ENCODE peak calls at places on chromosomes 7 and 10, in six cellular contexts. G is CD8-positive, alpha-beta T cell; I is GM12878; F is tibial nerve; S is GM12865; L is transverse colon. E is an unnamed sample.

GRCh38 chr10:7666253-7667023 is at the start of gene ITIH5:
- DNase-seq in G (no peak), I (no peak), F (no peak), S (no peak), L (no peak), E (peak; percentile 16)

GRCh38 chr7:73659983-73660382 is 7.6 kb upstream of the VPS37D start:
- DNase-seq in G (no peak), I (no peak), F (no peak), S (no peak), L (no peak), E (no peak)

GRCh38 chr10:126022841-126023240 is 126.5 kb downstream of the FANK1 start:
- DNase-seq in G (no peak), I (no peak), F (no peak), S (no peak), L (no peak), E (no peak)

GRCh38 chr7:112770051-112770450 is 20.1 kb downstream of the TMEM168 start:
- DNase-seq in G (no peak), I (no peak), F (no peak), S (no peak), L (no peak), E (no peak)

GRCh38 chr10:99659868-99660366 is 608 bp downstream of the ENTPD7 start:
- DNase-seq in G (no peak), I (no peak), F (no peak), S (no peak), L (peak; percentile 11), E (no peak)

GRCh38 chr7:68432585-68432984 is 1165.7 kb upstream of the AUTS2 start:
- DNase-seq in G (no peak), I (no peak), F (no peak), S (no peak), L (no peak), E (no peak)

GRCh38 chr10:106941297-106942034 is 223.0 kb downstream of the SORCS1 start:
- DNase-seq in G (no peak), I (no peak), F (no peak), S (no peak), L (no peak), E (no peak)

GRCh38 chr7:26180792-26181198 is 19.8 kb downstream of the HNRNPA2B1 start:
- DNase-seq in G (no peak), I (no peak), F (no peak), S (no peak), L (no peak), E (no peak)

GRCh38 chr10:60944159-60944909 is at the start of gene RHOBTB1:
- DNase-seq in G (no peak), I (no peak), F (peak; percentile 36), S (peak; percentile 20), L (peak; percentile 79), E (peak; percentile 75)

GRCh38 chr7:76375251-76375650 is 16.5 kb upstream of the YWHAG start:
- DNase-seq in G (no peak), I (no peak), F (no peak), S (no peak), L (no peak), E (no peak)

GRCh38 chr7:107078517-107078966 is 34.0 kb downstream of the PRKAR2B start:
- DNase-seq in G (no peak), I (no peak), F (no peak), S (no peak), L (no peak), E (peak; percentile 52)

GRCh38 chr7:128922496-128923410 is 12.2 kb upstream of the KCP start:
- DNase-seq in G (no peak), I (no peak), F (no peak), S (no peak), L (peak; percentile 5), E (no peak)

GRCh38 chr7:100895956-100896742 is 461 bp upstream of the ACHE start:
- DNase-seq in G (no peak), I (no peak), F (no peak), S (no peak), L (peak; percentile 78), E (peak; percentile 28)

GRCh38 chr10:81018898-81019890 is 481.5 kb downstream of the SH2D4B start:
- DNase-seq in G (no peak), I (no peak), F (no peak), S (peak; percentile 73), L (no peak), E (peak; percentile 3)

GRCh38 chr7:99123571-99124033 is 20.3 kb downstream of the SMURF1 start:
- DNase-seq in G (no peak), I (no peak), F (no peak), S (no peak), L (no peak), E (no peak)

GRCh38 chr7:99120503-99120902 is 23.4 kb downstream of the SMURF1 start:
- DNase-seq in G (no peak), I (no peak), F (no peak), S (no peak), L (no peak), E (no peak)

GRCh38 chr7:99122762-99123161 is 21.1 kb downstream of the SMURF1 start:
- DNase-seq in G (no peak), I (no peak), F (no peak), S (no peak), L (no peak), E (no peak)

GRCh38 chr7:99121496-99122021 is 22.3 kb downstream of the SMURF1 start:
- DNase-seq in G (no peak), I (no peak), F (no peak), S (no peak), L (no peak), E (peak; percentile 66)

GRCh38 chr7:99120916-99121315 is 23.0 kb downstream of the SMURF1 start:
- DNase-seq in G (no peak), I (no peak), F (no peak), S (no peak), L (no peak), E (no peak)
- H3K4me3 ChIP-seq in G (no peak overlapping the region), I (no peak overlapping the region), F (no peak overlapping the region), S (no peak overlapping the region), L (no peak overlapping the region), E (no peak overlapping the region)

GRCh38 chr7:29377718-29378117 is 183.1 kb downstream of the CHN2 start:
- DNase-seq in G (no peak), I (no peak), F (no peak), S (no peak), L (no peak), E (no peak)
- TF ChIP-seq CTCF in G (no peak), I (no peak), F (no peak), S (no peak), L (no peak), E (no peak)

GRCh38 chr10:14839305-14839695 is 1.2 kb downstream of the HSPA14 start:
- DNase-seq in G (no peak), I (no peak), F (no peak), S (peak; percentile 22), L (peak; percentile 30), E (peak; percentile 4)

GRCh38 chr10:14837756-14838581 is at the start of the genes CDNF, HSPA14 and MSANTD7:
- DNase-seq in G (peak; percentile 98), I (peak; percentile 98), F (peak; percentile 96), S (peak; percentile 100), L (peak; percentile 100), E (peak; percentile 99)

GRCh38 chr10:14838582-14839304 is 637 bp downstream of the HSPA14 start:
- DNase-seq in G (no peak), I (no peak), F (no peak), S (peak; percentile 44), L (peak; percentile 41), E (peak; percentile 4)

GRCh38 chr10:14834588-14834987 is 3.2 kb downstream of the CDNF start:
- DNase-seq in G (no peak), I (no peak), F (no peak), S (no peak), L (peak; percentile 21), E (no peak)

GRCh38 chr10:14837003-14837755 is 658 bp downstream of the CDNF start:
- DNase-seq in G (no peak), I (no peak), F (no peak), S (no peak), L (no peak), E (no peak)
- H3K4me3 ChIP-seq in G (peak overlapping the region; percentile 90), I (peak overlapping the region; percentile 68), F (peak overlapping the region; percentile 90), S (peak overlapping the region; percentile 91), L (peak overlapping the region; percentile 52), E (peak overlapping the region; percentile 94)

GRCh38 chr10:131134001-131134576 is 177.4 kb downstream of the TCERG1L start:
- DNase-seq in G (no peak), I (no peak), F (no peak), S (no peak), L (no peak), E (no peak)

GRCh38 chr10:131140606-131141005 is 170.9 kb downstream of the TCERG1L start:
- DNase-seq in G (no peak), I (no peak), F (no peak), S (no peak), L (no peak), E (no peak)

GRCh38 chr10:131134651-131135050 is 176.9 kb downstream of the TCERG1L start:
- DNase-seq in G (no peak), I (no peak), F (no peak), S (no peak), L (no peak), E (no peak)

GRCh38 chr10:131135716-131136115 is 175.8 kb downstream of the TCERG1L start:
- DNase-seq in G (no peak), I (no peak), F (no peak), S (no peak), L (no peak), E (no peak)

DNA sequence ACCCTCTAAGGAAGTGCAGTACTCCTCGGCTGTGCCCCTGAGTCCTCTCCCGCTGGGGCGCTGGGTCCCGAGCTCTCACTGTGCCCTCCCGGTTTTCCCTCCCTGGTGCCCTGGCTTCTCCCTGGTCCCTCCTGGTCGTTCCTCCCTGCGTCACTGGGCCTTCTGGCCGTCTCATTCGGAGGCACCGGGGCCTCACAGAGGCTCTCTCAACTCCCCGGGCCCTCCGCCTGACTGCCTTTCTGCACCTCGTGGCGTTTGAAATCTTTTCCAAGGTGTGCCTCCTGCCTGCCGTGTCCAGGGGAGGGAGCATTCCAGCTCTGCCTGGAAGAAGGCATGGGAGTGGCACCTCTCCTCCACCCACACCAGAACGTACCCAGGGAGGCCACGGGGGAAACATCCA is 174.3 kb downstream of the TCERG1L start:
- DNase-seq in G (no peak), I (no peak), F (no peak), S (no peak), L (no peak), E (no peak)
- TF ChIP-seq CTCF in G (no peak), I (no peak), F (no peak), S (no peak), L (no peak), E (no peak)

GRCh38 chr7:22856437-22856836 is 33.8 kb upstream of the TOMM7 start:
- DNase-seq in G (no peak), I (no peak), F (no peak), S (no peak), L (no peak), E (no peak)
- H3K4me3 ChIP-seq in G (no peak overlapping the region), I (peak overlapping the region; percentile 84), F (no peak overlapping the region), S (peak overlapping the region; percentile 69), L (no peak overlapping the region), E (peak overlapping the region; percentile 61)